ENCODE peak calls at places on chromosomes 13 and 19, in eight cellular contexts. M, S, R, B, D, J, O and Z are unnamed samples.

GRCh38 chr19:9070066-9070465 is 16.8 kb upstream of the OR1M1 start:
- DNase-seq in M (no peak), S (no peak), R (peak; percentile 86), B (no peak), D (peak; percentile 74), J (no peak), O (no peak), Z (no peak)

GRCh38 chr13:100608906-100609305 is 20.3 kb upstream of the GGACT start:
- DNase-seq in M (peak; percentile 14), S (no peak), R (no peak), B (no peak), D (no peak), J (no peak), O (no peak), Z (no peak)

GRCh38 chr19:7888826-7889217 is 512 bp downstream of the LRRC8E start:
- DNase-seq in M (peak; percentile 3), S (no peak), R (no peak), B (no peak), D (no peak), J (no peak), O (no peak), Z (no peak)

GRCh38 chr19:29546583-29547190 is 20.9 kb downstream of the VSTM2B start:
- DNase-seq in M (peak; percentile 49), S (no peak), R (no peak), B (no peak), D (no peak), J (peak; percentile 38), O (no peak), Z (no peak)

GRCh38 chr13:61900033-61900432 is 484.4 kb upstream of the PCDH20 start:
- DNase-seq in M (no peak), S (no peak), R (no peak), B (no peak), D (peak; percentile 53), J (no peak), O (no peak), Z (no peak)

GRCh38 chr19:47239152-47239551 is 8.2 kb upstream of the BBC3 start:
- DNase-seq in M (no peak), S (peak; percentile 29), R (no peak), B (no peak), D (peak; percentile 58), J (no peak), O (no peak), Z (peak; percentile 36)

GRCh38 chr13:93723316-93723715 is 496.7 kb downstream of the GPC6 start:
- DNase-seq in M (no peak), S (peak; percentile 23), R (no peak), B (peak; percentile 10), D (no peak), J (no peak), O (no peak), Z (no peak)

GRCh38 chr13:37869506-37869755 is 141 bp downstream of the TRPC4 start:
- DNase-seq in M (no peak), S (no peak), R (no peak), B (no peak), D (peak; percentile 70), J (no peak), O (no peak), Z (no peak)

GRCh38 chr19:6459356-6460098 is at the start of gene SLC25A23:
- DNase-seq in M (peak; percentile 87), S (peak; percentile 73), R (peak; percentile 89), B (peak; percentile 80), D (peak; percentile 82), J (peak; percentile 97), O (peak; percentile 61), Z (peak; percentile 88)

GRCh38 chr19:8143041-8143440 is 6.4 kb downstream of the FBN3 start:
- DNase-seq in M (no peak), S (no peak), R (no peak), B (no peak), D (no peak), J (peak; percentile 41), O (no peak), Z (no peak)

GRCh38 chr19:36136975-36137686 is 2.7 kb upstream of the CAPNS1 start:
- DNase-seq in M (no peak), S (peak; percentile 89), R (no peak), B (peak; percentile 91), D (no peak), J (no peak), O (peak; percentile 77), Z (no peak)

GRCh38 chr13:31038834-31039552 is 106.5 kb downstream of the TEX26 start:
- DNase-seq in M (no peak), S (peak; percentile 16), R (no peak), B (peak; percentile 63), D (no peak), J (no peak), O (no peak), Z (peak; percentile 72)

GRCh38 chr19:34767967-34768366 is 5.0 kb downstream of the ZNF599 start:
- DNase-seq in M (no peak), S (no peak), R (no peak), B (no peak), D (no peak), J (no peak), O (no peak), Z (no peak)

GRCh38 chr13:71252191-71252704 is 614.8 kb downstream of the DACH1 start:
- DNase-seq in M (no peak), S (no peak), R (no peak), B (peak; percentile 35), D (no peak), J (no peak), O (no peak), Z (no peak)

GRCh38 chr19:4304509-4305252 is at the start of gene FSD1:
- DNase-seq in M (peak; percentile 71), S (peak; percentile 81), R (peak; percentile 92), B (peak; percentile 56), D (peak; percentile 88), J (peak; percentile 99), O (no peak), Z (peak; percentile 77)

GRCh38 chr13:42048625-42049453 is at the start of gene DGKH:
- DNase-seq in M (peak; percentile 87), S (peak; percentile 89), R (peak; percentile 89), B (peak; percentile 61), D (peak; percentile 70), J (peak; percentile 95), O (peak; percentile 33), Z (peak; percentile 48)

GRCh38 chr19:28437390-28438346 is 775.3 kb downstream of the UQCRFS1 start:
- DNase-seq in M (no peak), S (no peak), R (no peak), B (no peak), D (no peak), J (no peak), O (no peak), Z (no peak)

GRCh38 chr13:26831336-26831908 is 70.8 kb upstream of the GPR12 start:
- DNase-seq in M (no peak), S (no peak), R (no peak), B (no peak), D (no peak), J (peak; percentile 80), O (no peak), Z (no peak)

GRCh38 chr13:45768668-45769067 is 66.5 kb downstream of the CBY2 start:
- DNase-seq in M (no peak), S (no peak), R (no peak), B (no peak), D (no peak), J (no peak), O (no peak), Z (no peak)

GRCh38 chr19:12596927-12597548 is 13.6 kb downstream of the ZNF490 start:
- DNase-seq in M (no peak), S (no peak), R (no peak), B (no peak), D (peak; percentile 58), J (no peak), O (no peak), Z (no peak)

GRCh38 chr19:2251577-2252480 is 2.7 kb downstream of the AMH start:
- DNase-seq in M (no peak), S (peak; percentile 52), R (no peak), B (no peak), D (peak; percentile 39), J (peak; percentile 32), O (no peak), Z (no peak)
- TF ChIP-seq EZH2phosphoT487 in M (no peak), S (no peak), R (no peak), B (no peak), D (no peak), J (no peak), O (no peak), Z (no peak)

DNA sequence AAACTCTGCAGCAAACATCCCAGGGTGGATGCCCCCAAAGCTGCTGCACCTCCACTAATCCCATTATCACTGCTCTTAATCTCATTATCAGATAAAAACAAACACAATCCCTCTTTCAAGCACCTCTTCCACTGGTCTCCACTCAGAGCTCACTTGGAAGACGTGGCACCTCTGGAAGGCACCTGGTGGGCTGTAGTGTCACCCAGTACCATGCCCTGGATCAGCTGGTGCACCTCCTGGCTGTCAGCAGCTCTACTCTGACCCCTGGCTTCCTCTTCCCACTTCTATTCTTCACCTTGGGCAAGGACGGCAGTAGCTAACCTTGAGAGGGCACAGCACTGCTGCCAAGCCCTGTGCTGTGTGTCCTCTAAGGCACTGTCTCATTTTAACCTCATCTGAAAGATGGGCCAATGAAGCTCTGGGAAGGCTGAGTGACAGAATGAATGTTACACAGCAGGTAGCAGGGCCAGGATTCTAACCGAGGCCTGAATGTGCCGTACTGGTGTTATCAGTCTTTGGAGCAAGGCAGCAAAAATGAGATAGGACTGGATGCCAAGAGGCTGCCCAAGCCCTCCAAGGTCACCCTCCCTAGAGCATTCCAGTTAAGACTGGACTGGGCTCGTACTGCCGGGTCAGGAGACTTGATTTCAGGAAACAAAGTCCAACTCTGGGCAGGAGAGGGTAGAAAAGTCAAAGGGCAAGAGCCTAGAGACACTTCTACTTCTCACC is 7.4 kb downstream of the BRD4 start:
- DNase-seq in M (no peak), S (no peak), R (peak; percentile 40), B (no peak), D (no peak), J (no peak), O (no peak), Z (no peak)
- H3K4me1 ChIP-seq in M (peaks cover 65% of the 10 kb centered on the region), S (peaks cover 74% of the 10 kb centered on the region), R (peaks cover 13% of the 10 kb centered on the region), B (peaks cover 12% of the 10 kb centered on the region), D (peaks cover 34% of the 10 kb centered on the region), J (peaks cover 47% of the 10 kb centered on the region), O (no peaks in the 10 kb centered on the region), Z (peaks cover 83% of the 10 kb centered on the region)

GRCh38 chr19:10432736-10433130 is 12.4 kb downstream of the PDE4A start:
- DNase-seq in M (no peak), S (no peak), R (no peak), B (no peak), D (peak; percentile 27), J (no peak), O (no peak), Z (no peak)
- H2AFZ ChIP-seq in M (no peak overlapping the region), S (peak overlapping the region; percentile 78), R (no peak overlapping the region), B (peak overlapping the region; percentile 70), D (peak overlapping the region; percentile 66), J (no peak overlapping the region), O (no peak overlapping the region), Z (no peak overlapping the region)

DNA sequence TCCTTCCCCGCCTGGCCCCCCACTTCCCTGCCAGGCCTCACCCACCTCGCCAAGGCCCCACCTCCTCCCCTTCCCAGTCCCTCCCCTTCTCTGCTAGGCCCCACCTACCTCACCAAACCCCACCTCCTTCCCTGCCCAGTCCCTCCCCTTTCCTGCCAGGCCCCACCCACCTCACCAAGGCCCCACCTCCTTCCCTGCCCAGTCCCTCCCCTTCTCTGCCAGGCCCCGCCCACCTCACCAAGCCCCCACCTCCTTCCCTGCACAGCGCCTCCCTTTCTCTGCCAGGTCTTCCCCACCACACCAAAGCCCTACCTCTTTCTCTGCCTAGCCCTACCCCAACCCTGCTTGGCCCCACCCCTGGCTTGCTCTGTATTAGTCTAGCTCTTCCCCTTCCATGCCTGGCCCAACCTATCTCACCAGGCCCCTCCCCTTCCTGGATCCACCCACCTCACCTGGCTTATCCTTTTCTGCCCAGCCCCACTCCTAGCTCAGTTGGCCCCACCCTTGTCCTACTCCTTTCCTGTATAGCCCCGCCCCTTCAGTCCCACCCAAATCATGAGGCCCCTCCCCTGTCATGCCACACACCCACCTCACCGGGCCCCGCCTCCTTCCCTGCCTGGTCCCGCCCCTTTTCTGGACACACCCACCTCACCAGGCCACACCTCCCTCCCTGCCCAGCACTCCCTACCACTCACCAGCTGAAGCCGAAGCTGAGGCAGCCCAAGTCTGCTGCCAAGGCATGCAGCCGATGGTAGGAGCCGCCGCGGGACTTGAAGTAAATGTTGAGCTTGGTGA is 16.2 kb downstream of the CERS1 start:
- DNase-seq in M (no peak), S (peak; percentile 44), R (peak; percentile 36), B (peak; percentile 79), D (peak; percentile 90), J (peak; percentile 88), O (peak; percentile 46), Z (peak; percentile 83)
- TF ChIP-seq EZH2phosphoT487 in M (no peak), S (no peak), R (no peak), B (no peak), D (no peak), J (no peak), O (no peak), Z (no peak)